ENCODE peak calls at places on chromosomes 1 and 21, in five cellular contexts. One of them, this sample, is unnamed.

GRCh38 chr1:2610036-2610720 is 22.6 kb downstream of the MMEL1 start:
- DNase-seq in fibroblast of lung: no peak
- DNase-seq in psoas muscle: peak; percentile 6
- DNase-seq in HL-60: no peak
- DNase-seq in GM06990: no peak
- DNase-seq in this sample: no peak

GRCh38 chr1:36612881-36613280 is 130.2 kb upstream of the CSF3R start:
- DNase-seq in fibroblast of lung: no peak
- DNase-seq in psoas muscle: no peak
- DNase-seq in HL-60: no peak
- DNase-seq in GM06990: no peak
- DNase-seq in this sample: no peak

GRCh38 chr1:157154291-157154690 is 16.1 kb upstream of the ETV3 start:
- DNase-seq in fibroblast of lung: no peak
- DNase-seq in psoas muscle: no peak
- DNase-seq in HL-60: no peak
- DNase-seq in GM06990: no peak
- DNase-seq in this sample: no peak

GRCh38 chr1:62875676-62876075 is 91.7 kb downstream of the ATG4C start:
- DNase-seq in fibroblast of lung: no peak
- DNase-seq in psoas muscle: no peak
- DNase-seq in HL-60: no peak
- DNase-seq in GM06990: no peak
- DNase-seq in this sample: no peak

GRCh38 chr21:42514883-42515228 is 1.2 kb downstream of the SLC37A1 start:
- DNase-seq in fibroblast of lung: no peak
- DNase-seq in psoas muscle: no peak
- DNase-seq in HL-60: no peak
- DNase-seq in GM06990: no peak
- DNase-seq in this sample: no peak

GRCh38 chr1:191608367-191608766 is 549.9 kb upstream of the RGS18 start:
- DNase-seq in fibroblast of lung: peak; percentile 2
- DNase-seq in psoas muscle: no peak
- DNase-seq in HL-60: no peak
- DNase-seq in GM06990: no peak
- DNase-seq in this sample: no peak

GRCh38 chr1:1245840-1246205 is 699 bp downstream of the C1QTNF12 start:
- DNase-seq in fibroblast of lung: no peak
- DNase-seq in psoas muscle: peak; percentile 9
- DNase-seq in HL-60: no peak
- DNase-seq in GM06990: no peak
- DNase-seq in this sample: no peak

GRCh38 chr1:178397678-178398077 is 99.1 kb downstream of the CLEC20A start:
- DNase-seq in fibroblast of lung: peak; percentile 25
- DNase-seq in psoas muscle: no peak
- DNase-seq in HL-60: no peak
- DNase-seq in GM06990: no peak
- DNase-seq in this sample: no peak

GRCh38 chr1:95990033-95990432 is 731.6 kb upstream of the PTBP2 start:
- DNase-seq in fibroblast of lung: no peak
- DNase-seq in psoas muscle: no peak
- DNase-seq in HL-60: no peak
- DNase-seq in GM06990: no peak
- DNase-seq in this sample: no peak

GRCh38 chr1:109241344-109241743 is 8.0 kb upstream of the CELSR2 start:
- DNase-seq in fibroblast of lung: no peak
- DNase-seq in psoas muscle: no peak
- DNase-seq in HL-60: no peak
- DNase-seq in GM06990: no peak
- DNase-seq in this sample: no peak

GRCh38 chr1:175090775-175091174 is 23.1 kb downstream of the TNN start:
- DNase-seq in fibroblast of lung: no peak
- DNase-seq in psoas muscle: no peak
- DNase-seq in HL-60: no peak
- DNase-seq in GM06990: no peak
- DNase-seq in this sample: peak; percentile 24

GRCh38 chr1:5223266-5223665 is 568.9 kb downstream of the AJAP1 start:
- DNase-seq in fibroblast of lung: no peak
- DNase-seq in psoas muscle: no peak
- DNase-seq in HL-60: no peak
- DNase-seq in GM06990: no peak
- DNase-seq in this sample: no peak

GRCh38 chr1:57357462-57357861 is 66.4 kb downstream of the DAB1 start:
- DNase-seq in fibroblast of lung: no peak
- DNase-seq in psoas muscle: no peak
- DNase-seq in HL-60: no peak
- DNase-seq in GM06990: no peak
- DNase-seq in this sample: no peak

GRCh38 chr1:58886611-58887010 is 102.8 kb upstream of the JUN start:
- DNase-seq in fibroblast of lung: no peak
- DNase-seq in psoas muscle: no peak
- DNase-seq in HL-60: no peak
- DNase-seq in GM06990: no peak
- DNase-seq in this sample: no peak

GRCh38 chr1:145696630-145696960 is 10.6 kb downstream of the PDZK1 start:
- DNase-seq in fibroblast of lung: no peak
- DNase-seq in psoas muscle: no peak
- DNase-seq in HL-60: no peak
- DNase-seq in GM06990: no peak
- DNase-seq in this sample: no peak

GRCh38 chr1:6280761-6281451 is 20.0 kb upstream of the GPR153 start:
- DNase-seq in fibroblast of lung: no peak
- DNase-seq in psoas muscle: peak; percentile 42
- DNase-seq in HL-60: no peak
- DNase-seq in GM06990: no peak
- DNase-seq in this sample: no peak

GRCh38 chr1:24506706-24507422 is 4.2 kb downstream of the RCAN3 start:
- DNase-seq in fibroblast of lung: no peak
- DNase-seq in psoas muscle: no peak
- DNase-seq in HL-60: no peak
- DNase-seq in GM06990: no peak
- DNase-seq in this sample: no peak

GRCh38 chr1:97008226-97008625 is 286.6 kb downstream of the PTBP2 start:
- DNase-seq in fibroblast of lung: peak; percentile 65
- DNase-seq in psoas muscle: no peak
- DNase-seq in HL-60: no peak
- DNase-seq in GM06990: no peak
- DNase-seq in this sample: no peak

GRCh38 chr21:41567901-41568510 is 60.0 kb upstream of the TMPRSS2 start:
- DNase-seq in fibroblast of lung: no peak
- DNase-seq in psoas muscle: no peak
- DNase-seq in HL-60: no peak
- DNase-seq in GM06990: no peak
- DNase-seq in this sample: no peak

GRCh38 chr1:161131721-161132409 is 602 bp downstream of the DEDD start:
- DNase-seq in fibroblast of lung: peak; percentile 40
- DNase-seq in psoas muscle: no peak
- DNase-seq in HL-60: no peak
- DNase-seq in GM06990: no peak
- DNase-seq in this sample: no peak

DNA sequence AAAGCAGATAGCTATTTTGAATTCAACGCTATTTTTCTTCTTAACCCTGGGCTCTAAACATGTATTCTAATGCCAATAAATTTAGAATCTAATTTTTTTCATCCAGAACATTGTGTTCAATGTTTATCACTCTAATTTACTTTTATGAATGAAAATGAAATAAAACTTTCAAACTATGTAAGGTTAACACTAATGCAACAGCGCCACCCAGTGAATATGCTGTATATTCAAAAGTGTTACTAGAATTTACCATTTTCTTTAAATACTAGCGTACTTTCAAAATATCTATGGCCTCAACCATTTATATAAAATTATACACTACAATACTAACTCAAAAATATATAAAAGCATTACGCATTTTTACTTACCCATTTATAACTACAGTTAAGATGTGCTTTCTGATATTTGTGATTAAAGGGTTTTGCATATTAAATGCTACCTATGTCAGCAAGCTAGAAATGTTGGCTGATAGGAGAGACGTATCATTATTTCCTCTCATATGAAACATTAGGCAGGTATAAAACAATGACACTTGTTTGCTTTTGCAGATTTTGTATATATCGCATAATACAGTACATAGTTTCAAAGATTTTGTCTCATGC is 5.9 kb upstream of the NUF2 start:
- DNase-seq in fibroblast of lung: peak; percentile 42
- DNase-seq in psoas muscle: no peak
- DNase-seq in HL-60: peak; percentile 22
- DNase-seq in GM06990: no peak
- DNase-seq in this sample: no peak
- TF ChIP-seq CTCF in fibroblast of lung: no peak
- TF ChIP-seq CTCF in psoas muscle: peak; percentile 70
- TF ChIP-seq CTCF in HL-60: peak; percentile 58
- TF ChIP-seq CTCF in GM06990: peak; percentile 54
- TF ChIP-seq CTCF in this sample: peak; percentile 70

GRCh38 chr1:67559222-67559700 is 125.7 kb upstream of the GADD45A start:
- DNase-seq in fibroblast of lung: peak; percentile 74
- DNase-seq in psoas muscle: peak; percentile 81
- DNase-seq in HL-60: no peak
- DNase-seq in GM06990: no peak
- DNase-seq in this sample: peak; percentile 24
- H3K4me3 ChIP-seq in fibroblast of lung: peak overlapping the region; percentile 26
- H3K4me3 ChIP-seq in psoas muscle: peak overlapping the region; percentile 43
- H3K4me3 ChIP-seq in HL-60: no peak overlapping the region
- H3K4me3 ChIP-seq in GM06990: no peak overlapping the region
- H3K4me3 ChIP-seq in this sample: no peak overlapping the region

GRCh38 chr21:37915941-37916794 is at the start of gene KCNJ6:
- DNase-seq in fibroblast of lung: peak; percentile 41
- DNase-seq in psoas muscle: peak; percentile 17
- DNase-seq in HL-60: peak; percentile 30
- DNase-seq in GM06990: no peak
- DNase-seq in this sample: no peak
- TF ChIP-seq CTCF in fibroblast of lung: peak; percentile 84
- TF ChIP-seq CTCF in psoas muscle: no peak
- TF ChIP-seq CTCF in HL-60: peak; percentile 15
- TF ChIP-seq CTCF in GM06990: no peak
- TF ChIP-seq CTCF in this sample: no peak

GRCh38 chr1:84753516-84754375 is 63.5 kb upstream of the SSX2IP start:
- DNase-seq in fibroblast of lung: peak; percentile 57
- DNase-seq in psoas muscle: peak; percentile 58
- DNase-seq in HL-60: peak; percentile 65
- DNase-seq in GM06990: peak; percentile 56
- DNase-seq in this sample: peak; percentile 62
- H3K4me3 ChIP-seq in fibroblast of lung: no peak overlapping the region
- H3K4me3 ChIP-seq in psoas muscle: no peak overlapping the region
- H3K4me3 ChIP-seq in HL-60: no peak overlapping the region
- H3K4me3 ChIP-seq in GM06990: no peak overlapping the region
- H3K4me3 ChIP-seq in this sample: no peak overlapping the region

GRCh38 chr1:117123274-117123673 is 1.7 kb upstream of the TRIM45 start:
- DNase-seq in fibroblast of lung: no peak
- DNase-seq in psoas muscle: no peak
- DNase-seq in HL-60: no peak
- DNase-seq in GM06990: no peak
- DNase-seq in this sample: no peak

GRCh38 chr1:117127840-117128239 is 6.3 kb upstream of the TRIM45 start:
- DNase-seq in fibroblast of lung: no peak
- DNase-seq in psoas muscle: no peak
- DNase-seq in HL-60: no peak
- DNase-seq in GM06990: no peak
- DNase-seq in this sample: no peak

GRCh38 chr1:117130526-117130925 is 9.0 kb upstream of the TRIM45 start:
- DNase-seq in fibroblast of lung: no peak
- DNase-seq in psoas muscle: no peak
- DNase-seq in HL-60: no peak
- DNase-seq in GM06990: no peak
- DNase-seq in this sample: no peak

DNA sequence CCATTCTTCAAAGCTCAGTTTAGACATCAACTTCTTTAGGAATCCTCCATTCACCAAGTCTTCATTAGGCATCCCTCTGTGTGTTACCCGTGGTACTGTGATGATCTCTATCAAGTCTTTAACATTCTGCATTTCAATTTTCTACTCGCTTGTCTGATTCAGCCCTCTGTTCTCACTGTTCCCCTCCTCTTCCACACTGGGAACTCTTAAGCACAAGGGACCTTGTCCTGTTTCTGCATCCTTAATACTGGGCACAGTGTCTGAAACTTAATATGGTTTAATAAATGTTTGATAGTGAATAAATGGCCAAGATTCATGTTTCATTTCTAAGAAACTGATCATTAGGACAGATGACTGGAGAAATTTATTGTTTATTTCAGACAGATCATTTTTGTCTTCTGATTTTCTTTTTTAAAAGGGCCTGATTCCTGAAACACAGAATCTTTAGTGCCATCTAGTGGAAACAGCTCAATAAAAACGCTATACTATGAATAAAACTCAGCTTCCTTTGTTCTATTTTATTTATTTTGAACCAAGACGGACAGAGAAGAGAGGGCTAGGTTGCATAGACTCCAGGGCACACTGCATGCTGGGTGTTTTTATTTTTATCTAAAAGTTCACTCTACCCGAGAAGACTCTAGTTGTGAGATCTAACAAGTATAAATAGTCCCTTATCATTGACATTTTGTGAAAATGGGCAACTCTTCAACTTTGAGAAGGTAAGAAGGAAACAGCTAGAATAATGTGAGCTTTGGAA is 7.0 kb upstream of the TRIM45 start:
- DNase-seq in fibroblast of lung: peak; percentile 45
- DNase-seq in psoas muscle: no peak
- DNase-seq in HL-60: no peak
- DNase-seq in GM06990: no peak
- DNase-seq in this sample: no peak
- TF ChIP-seq CTCF in fibroblast of lung: peak; percentile 42
- TF ChIP-seq CTCF in psoas muscle: peak; percentile 58
- TF ChIP-seq CTCF in HL-60: no peak
- TF ChIP-seq CTCF in GM06990: peak; percentile 49
- TF ChIP-seq CTCF in this sample: peak; percentile 57

DNA sequence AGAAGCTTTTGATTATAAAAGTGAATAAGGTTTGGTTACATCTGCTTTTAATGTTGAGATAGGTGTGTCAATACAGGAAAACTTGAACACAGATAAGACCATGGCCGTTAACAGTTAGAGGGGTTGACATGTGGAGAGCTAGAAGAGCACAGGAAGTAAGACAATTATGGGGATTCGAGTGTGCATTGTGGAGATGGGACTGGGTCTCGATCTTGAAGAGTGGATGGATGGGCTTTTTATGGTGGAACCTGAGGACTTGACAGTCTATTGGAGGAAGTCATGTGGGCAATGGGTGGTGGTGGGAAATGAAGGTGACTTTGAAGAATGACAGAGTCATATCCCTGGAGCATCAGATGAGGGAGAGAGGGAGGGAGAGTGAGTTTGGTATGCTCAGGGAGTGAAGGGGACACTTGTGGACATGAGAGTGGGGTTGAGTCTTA is 12.1 kb downstream of the DYRK1A start:
- DNase-seq in fibroblast of lung: no peak
- DNase-seq in psoas muscle: no peak
- DNase-seq in HL-60: no peak
- DNase-seq in GM06990: no peak
- DNase-seq in this sample: no peak
- H3K4me3 ChIP-seq in fibroblast of lung: no peak overlapping the region
- H3K4me3 ChIP-seq in psoas muscle: no peak overlapping the region
- H3K4me3 ChIP-seq in HL-60: no peak overlapping the region
- H3K4me3 ChIP-seq in GM06990: no peak overlapping the region
- H3K4me3 ChIP-seq in this sample: no peak overlapping the region

GRCh38 chr1:17572264-17572985 is 32.9 kb downstream of the ARHGEF10L start:
- DNase-seq in fibroblast of lung: no peak
- DNase-seq in psoas muscle: no peak
- DNase-seq in HL-60: no peak
- DNase-seq in GM06990: no peak
- DNase-seq in this sample: no peak
- TF ChIP-seq CTCF in fibroblast of lung: no peak
- TF ChIP-seq CTCF in psoas muscle: no peak
- TF ChIP-seq CTCF in HL-60: no peak
- TF ChIP-seq CTCF in GM06990: peak; percentile 47
- TF ChIP-seq CTCF in this sample: no peak